ENCODE peak calls at places on chromosomes 7 and 10, in six cellular contexts. Y is esophagus squamous epithelium, Z is HCEC 1CT, I is amygdala, O is AG10803, S is hypothalamus. H is an unnamed sample.

GRCh38 chr7:99374121-99375064 is at the start of gene ARPC1B:
- DNase-seq in I (no peak), S (peak; percentile 32), Y (peak; percentile 39), Z (peak; percentile 72), O (peak; percentile 70), H (peak; percentile 78)

GRCh38 chr7:14762552-14762951 is 140.0 kb downstream of the DGKB start:
- DNase-seq in S (no peak), I (no peak), Y (no peak), O (no peak), Z (no peak), H (no peak)

GRCh38 chr10:89389254-89389653 is 3.2 kb upstream of the IFIT1 start:
- DNase-seq in O (peak; percentile 68), I (no peak), Y (no peak), Z (peak; percentile 71), S (no peak), H (peak; percentile 49)

GRCh38 chr7:79664884-79665676 is 211.6 kb upstream of the MAGI2 start:
- DNase-seq in I (no peak), S (no peak), Y (no peak), O (no peak), Z (no peak), H (no peak)

GRCh38 chr10:70584366-70584765 is 18.2 kb downstream of the PRF1 start:
- DNase-seq in I (no peak), S (no peak), O (no peak), Z (no peak), Y (no peak), H (no peak)

GRCh38 chr7:55120501-55121198 is 101.8 kb downstream of the EGFR start:
- DNase-seq in S (no peak), Y (no peak), O (peak; percentile 81), I (no peak), Z (peak; percentile 63), H (no peak)

GRCh38 chr10:19054289-19054688 is 5.7 kb downstream of the MALRD1 start:
- DNase-seq in S (no peak), O (no peak), I (no peak), Y (no peak), Z (no peak), H (no peak)

GRCh38 chr7:151592868-151593486 is 73.3 kb upstream of the RHEB start:
- DNase-seq in Y (no peak), I (no peak), S (no peak), Z (peak; percentile 98), O (peak; percentile 98), H (peak; percentile 92)

GRCh38 chr7:105718511-105718925 is 137.2 kb upstream of the EFCAB10 start:
- DNase-seq in I (no peak), O (no peak), Z (no peak), Y (no peak), S (no peak), H (no peak)

GRCh38 chr10:129863231-129863663 is 100.8 kb downstream of the EBF3 start:
- DNase-seq in Z (no peak), I (no peak), Y (no peak), O (no peak), S (no peak), H (no peak)

GRCh38 chr7:29297194-29297890 is 102.8 kb downstream of the CHN2 start:
- DNase-seq in S (no peak), I (no peak), Y (no peak), Z (no peak), O (no peak), H (no peak)

GRCh38 chr7:64431838-64432237 is 118.1 kb downstream of the ZNF736 start:
- DNase-seq in Y (no peak), S (no peak), O (no peak), I (no peak), Z (no peak), H (no peak)

GRCh38 chr10:23702977-23703414 is 264.1 kb downstream of the OTUD1 start:
- DNase-seq in O (peak; percentile 64), Y (no peak), I (peak; percentile 25), Z (peak; percentile 59), S (peak; percentile 26), H (peak; percentile 65)

GRCh38 chr7:143416565-143417149 is 8.0 kb upstream of the EPHA1 start:
- DNase-seq in S (peak; percentile 10), O (peak; percentile 45), Z (peak; percentile 41), Y (no peak), I (no peak), H (peak; percentile 53)